ENCODE peak calls at places on chromosomes 16 and 17, in ten cellular contexts. One of them, this sample, is unnamed.
A peak's percentile ranks its signal among the peaks of the same experiment; 100 is the strongest.

GRCh38 chr17:80381416-80381923 is 33.5 kb upstream of the ENDOV start:
- DNase-seq in RPMI7951: no peak
- DNase-seq in T47D: no peak
- DNase-seq in CD4-positive, CD25-positive, alpha-beta regulatory T cell: no peak
- DNase-seq in non-pigmented ciliary epithelial cell: no peak
- DNase-seq in pancreas: no peak
- DNase-seq in stimulated activated CD4-positive, alpha-beta T cell treated with anti-CD3 and anti-CD28 coated beads, Interleukin-12 subunit alpha, Interleukin-12 subunit beta, amount 100 ng/mL, for 4 hours: no peak
- DNase-seq in cardiac septum: peak; percentile 26
- DNase-seq in anterior cingulate cortex: no peak
- DNase-seq in omental fat pad: no peak
- DNase-seq in this sample: no peak

GRCh38 chr16:87874639-87875472 is 5.5 kb upstream of the SLC7A5 start:
- DNase-seq in RPMI7951: no peak
- DNase-seq in T47D: no peak
- DNase-seq in CD4-positive, CD25-positive, alpha-beta regulatory T cell: peak; percentile 86
- DNase-seq in non-pigmented ciliary epithelial cell: no peak
- DNase-seq in pancreas: no peak
- DNase-seq in stimulated activated CD4-positive, alpha-beta T cell treated with anti-CD3 and anti-CD28 coated beads, Interleukin-12 subunit alpha, Interleukin-12 subunit beta, amount 100 ng/mL, for 4 hours: peak; percentile 74
- DNase-seq in cardiac septum: no peak
- DNase-seq in anterior cingulate cortex: no peak
- DNase-seq in omental fat pad: no peak
- DNase-seq in this sample: no peak

GRCh38 chr17:60656499-60656898 is 21.2 kb upstream of the BCAS3 start:
- DNase-seq in RPMI7951: no peak
- DNase-seq in T47D: no peak
- DNase-seq in CD4-positive, CD25-positive, alpha-beta regulatory T cell: no peak
- DNase-seq in non-pigmented ciliary epithelial cell: no peak
- DNase-seq in pancreas: no peak
- DNase-seq in stimulated activated CD4-positive, alpha-beta T cell treated with anti-CD3 and anti-CD28 coated beads, Interleukin-12 subunit alpha, Interleukin-12 subunit beta, amount 100 ng/mL, for 4 hours: no peak
- DNase-seq in cardiac septum: no peak
- DNase-seq in anterior cingulate cortex: no peak
- DNase-seq in omental fat pad: no peak
- DNase-seq in this sample: no peak

GRCh38 chr17:19362293-19363113 is at the start of gene B9D1:
- DNase-seq in RPMI7951: peak; percentile 81
- DNase-seq in T47D: peak; percentile 98
- DNase-seq in CD4-positive, CD25-positive, alpha-beta regulatory T cell: peak; percentile 90
- DNase-seq in non-pigmented ciliary epithelial cell: no peak
- DNase-seq in pancreas: peak; percentile 99
- DNase-seq in stimulated activated CD4-positive, alpha-beta T cell treated with anti-CD3 and anti-CD28 coated beads, Interleukin-12 subunit alpha, Interleukin-12 subunit beta, amount 100 ng/mL, for 4 hours: peak; percentile 91
- DNase-seq in cardiac septum: peak; percentile 98
- DNase-seq in anterior cingulate cortex: peak; percentile 77
- DNase-seq in omental fat pad: peak; percentile 84
- DNase-seq in this sample: peak; percentile 96

GRCh38 chr16:53827741-53828140 is 123.8 kb downstream of the FTO start:
- DNase-seq in RPMI7951: peak; percentile 6
- DNase-seq in T47D: no peak
- DNase-seq in CD4-positive, CD25-positive, alpha-beta regulatory T cell: no peak
- DNase-seq in non-pigmented ciliary epithelial cell: no peak
- DNase-seq in pancreas: no peak
- DNase-seq in stimulated activated CD4-positive, alpha-beta T cell treated with anti-CD3 and anti-CD28 coated beads, Interleukin-12 subunit alpha, Interleukin-12 subunit beta, amount 100 ng/mL, for 4 hours: no peak
- DNase-seq in cardiac septum: no peak
- DNase-seq in anterior cingulate cortex: no peak
- DNase-seq in omental fat pad: no peak
- DNase-seq in this sample: no peak

GRCh38 chr17:76492989-76493501 is 8.2 kb downstream of the RHBDF2 start:
- DNase-seq in RPMI7951: peak; percentile 94
- DNase-seq in T47D: no peak
- DNase-seq in CD4-positive, CD25-positive, alpha-beta regulatory T cell: peak; percentile 63
- DNase-seq in non-pigmented ciliary epithelial cell: peak; percentile 44
- DNase-seq in pancreas: peak; percentile 66
- DNase-seq in stimulated activated CD4-positive, alpha-beta T cell treated with anti-CD3 and anti-CD28 coated beads, Interleukin-12 subunit alpha, Interleukin-12 subunit beta, amount 100 ng/mL, for 4 hours: no peak
- DNase-seq in cardiac septum: peak; percentile 93
- DNase-seq in anterior cingulate cortex: no peak
- DNase-seq in omental fat pad: no peak
- DNase-seq in this sample: peak; percentile 68

GRCh38 chr17:72060084-72060483 is 60.7 kb upstream of the SOX9 start:
- DNase-seq in RPMI7951: no peak
- DNase-seq in T47D: no peak
- DNase-seq in CD4-positive, CD25-positive, alpha-beta regulatory T cell: no peak
- DNase-seq in non-pigmented ciliary epithelial cell: no peak
- DNase-seq in pancreas: no peak
- DNase-seq in stimulated activated CD4-positive, alpha-beta T cell treated with anti-CD3 and anti-CD28 coated beads, Interleukin-12 subunit alpha, Interleukin-12 subunit beta, amount 100 ng/mL, for 4 hours: no peak
- DNase-seq in cardiac septum: no peak
- DNase-seq in anterior cingulate cortex: no peak
- DNase-seq in omental fat pad: no peak
- DNase-seq in this sample: no peak

GRCh38 chr16:73399486-73399885 is 351.6 kb upstream of the ZFHX3 start:
- DNase-seq in RPMI7951: no peak
- DNase-seq in T47D: no peak
- DNase-seq in CD4-positive, CD25-positive, alpha-beta regulatory T cell: no peak
- DNase-seq in non-pigmented ciliary epithelial cell: no peak
- DNase-seq in pancreas: no peak
- DNase-seq in stimulated activated CD4-positive, alpha-beta T cell treated with anti-CD3 and anti-CD28 coated beads, Interleukin-12 subunit alpha, Interleukin-12 subunit beta, amount 100 ng/mL, for 4 hours: no peak
- DNase-seq in cardiac septum: no peak
- DNase-seq in anterior cingulate cortex: no peak
- DNase-seq in omental fat pad: no peak
- DNase-seq in this sample: no peak

GRCh38 chr17:43766413-43767052 is 7.9 kb upstream of the SOST start:
- DNase-seq in RPMI7951: peak; percentile 46
- DNase-seq in T47D: no peak
- DNase-seq in CD4-positive, CD25-positive, alpha-beta regulatory T cell: peak; percentile 42
- DNase-seq in non-pigmented ciliary epithelial cell: no peak
- DNase-seq in pancreas: no peak
- DNase-seq in stimulated activated CD4-positive, alpha-beta T cell treated with anti-CD3 and anti-CD28 coated beads, Interleukin-12 subunit alpha, Interleukin-12 subunit beta, amount 100 ng/mL, for 4 hours: peak; percentile 48
- DNase-seq in cardiac septum: no peak
- DNase-seq in anterior cingulate cortex: no peak
- DNase-seq in omental fat pad: peak; percentile 71
- DNase-seq in this sample: peak; percentile 71

GRCh38 chr16:84486126-84486525 is 18.3 kb downstream of the MEAK7 start:
- DNase-seq in RPMI7951: no peak
- DNase-seq in T47D: no peak
- DNase-seq in CD4-positive, CD25-positive, alpha-beta regulatory T cell: no peak
- DNase-seq in non-pigmented ciliary epithelial cell: no peak
- DNase-seq in pancreas: no peak
- DNase-seq in stimulated activated CD4-positive, alpha-beta T cell treated with anti-CD3 and anti-CD28 coated beads, Interleukin-12 subunit alpha, Interleukin-12 subunit beta, amount 100 ng/mL, for 4 hours: no peak
- DNase-seq in cardiac septum: no peak
- DNase-seq in anterior cingulate cortex: no peak
- DNase-seq in omental fat pad: no peak
- DNase-seq in this sample: peak; percentile 13